ENCODE peak calls at places on chromosome 22, in eight cellular contexts. A is tibial nerve; B is DND-41; U is neuronal stem cell; P is heart left ventricle; D is naive thymus-derived CD4-positive, alpha-beta T cell; T is ovary; Q is CD8-positive, alpha-beta memory T cell. W is an unnamed sample.

GRCh38 chr22:28911777-28912669 is 28.7 kb downstream of the ZNRF3 start:
- DNase-seq in A (no peak), Q (no peak), B (no peak), T (peak; percentile 36), D (no peak), U (no peak), P (no peak), W (no peak)

GRCh38 chr22:23233746-23234408 is 53.6 kb downstream of the BCR start:
- DNase-seq in A (peak; percentile 61), Q (no peak), P (peak; percentile 76), B (no peak), U (no peak), T (no peak), D (no peak), W (no peak)

GRCh38 chr22:19287889-19288288 is 3.6 kb downstream of the CLTCL1 start:
- DNase-seq in U (no peak), A (no peak), T (no peak), P (no peak), D (no peak), B (no peak), Q (no peak), W (no peak)

GRCh38 chr22:48486163-48486957 is 1341.3 kb downstream of the BRD1 start:
- DNase-seq in B (no peak), U (no peak), P (peak; percentile 14), T (no peak), D (no peak), Q (no peak), A (no peak), W (no peak)

GRCh38 chr22:45562537-45563361 is 60.1 kb downstream of the FBLN1 start:
- DNase-seq in A (no peak), B (no peak), T (no peak), D (no peak), U (no peak), P (no peak), Q (no peak), W (no peak)

GRCh38 chr22:33035276-33035863 is 22.8 kb downstream of the SYN3 start:
- DNase-seq in D (no peak), U (no peak), T (no peak), A (no peak), P (no peak), B (no peak), Q (no peak), W (no peak)

GRCh38 chr22:23184764-23185113 is 4.4 kb downstream of the BCR start:
- DNase-seq in B (no peak), U (no peak), D (no peak), T (no peak), P (no peak), Q (no peak), A (no peak), W (no peak)

GRCh38 chr22:32531228-32531627 is 56.6 kb downstream of the FBXO7 start:
- DNase-seq in T (no peak), Q (no peak), A (no peak), B (no peak), D (no peak), P (peak; percentile 48), U (no peak), W (no peak)

GRCh38 chr22:48899523-48900326 is 927.9 kb downstream of the BRD1 start:
- DNase-seq in D (no peak), T (no peak), B (no peak), Q (no peak), A (no peak), U (no peak), P (peak; percentile 17), W (no peak)

GRCh38 chr22:28207281-28208030 is 288.4 kb upstream of the PITPNB start:
- DNase-seq in U (no peak), P (no peak), Q (no peak), T (no peak), A (no peak), B (no peak), D (no peak), W (no peak)

GRCh38 chr22:43854151-43854785 is 8.0 kb downstream of the SULT4A1 start:
- DNase-seq in D (no peak), P (no peak), Q (no peak), T (no peak), U (no peak), B (no peak), A (no peak), W (no peak)

GRCh38 chr22:20585640-20586402 is 78.4 kb downstream of the MED15 start:
- DNase-seq in T (no peak), Q (no peak), U (no peak), D (no peak), P (no peak), B (no peak), A (no peak), W (no peak)

GRCh38 chr22:49026476-49027121 is 801.1 kb downstream of the BRD1 start:
- DNase-seq in D (no peak), Q (no peak), U (no peak), B (no peak), P (peak; percentile 21), A (no peak), T (no peak), W (no peak)

GRCh38 chr22:46788426-46789168 is 26.1 kb downstream of the TBC1D22A start:
- DNase-seq in D (no peak), Q (peak; percentile 17), U (no peak), B (no peak), P (no peak), A (no peak), T (no peak), W (no peak)

DNA sequence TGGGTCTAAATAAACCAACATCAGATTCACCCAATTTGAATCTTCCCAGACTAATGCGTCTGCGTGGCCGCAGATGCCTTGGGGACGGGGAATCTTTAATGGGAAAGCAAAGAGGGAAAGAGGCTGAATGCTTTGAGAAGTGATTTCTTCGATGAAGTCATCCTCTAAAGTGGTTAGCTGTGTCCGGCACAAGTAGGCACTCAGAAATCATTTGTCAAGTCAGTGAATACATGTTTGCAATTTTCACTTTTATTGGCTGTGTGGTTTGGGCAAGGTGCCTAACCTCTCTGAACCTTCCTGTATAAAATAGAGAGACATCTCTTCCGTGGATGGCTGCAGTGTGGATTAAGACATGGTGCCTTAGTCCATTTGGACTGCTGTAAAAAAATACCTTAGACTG is 19.7 kb upstream of the IFT27 start:
- DNase-seq in U (no peak), P (no peak), A (no peak), B (no peak), D (no peak), T (no peak), Q (no peak), W (no peak)
- H3K4me3 ChIP-seq in U (no peak overlapping the region), P (no peak overlapping the region), A (no peak overlapping the region), B (no peak overlapping the region), D (no peak overlapping the region), T (no peak overlapping the region), Q (no peak overlapping the region), W (no peak overlapping the region)

DNA sequence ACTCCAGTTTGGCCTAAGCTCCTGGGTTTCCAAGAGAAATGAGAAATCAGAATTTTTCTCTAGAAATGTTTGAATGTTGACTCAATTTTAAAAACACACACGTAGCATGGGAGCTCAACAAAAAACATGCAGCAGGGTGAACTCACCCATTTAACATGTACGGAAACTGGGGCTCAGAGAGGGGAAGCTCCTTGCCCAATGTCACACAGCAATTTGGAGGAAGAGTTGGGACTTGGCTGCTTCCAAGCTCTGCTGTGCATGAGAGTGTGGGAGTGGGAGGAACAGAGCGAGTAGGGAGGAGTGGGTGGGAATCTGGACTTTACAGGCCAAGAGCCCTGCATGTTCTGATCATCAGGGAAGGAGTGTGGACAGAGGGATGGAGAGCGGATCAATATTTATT is 5.9 kb downstream of the TPST2 start:
- DNase-seq in Q (no peak), B (no peak), U (no peak), P (no peak), T (no peak), D (no peak), A (no peak), W (no peak)
- H3K4me1 ChIP-seq in Q (peaks cover 65% of the 10 kb centered on the region), B (peaks cover 25% of the 10 kb centered on the region), U (peaks cover 8% of the 10 kb centered on the region), P (peaks cover 59% of the 10 kb centered on the region), T (no peaks in the 10 kb centered on the region), D (peaks cover 38% of the 10 kb centered on the region), A (peaks cover 16% of the 10 kb centered on the region), W (peaks cover 27% of the 10 kb centered on the region)

DNA sequence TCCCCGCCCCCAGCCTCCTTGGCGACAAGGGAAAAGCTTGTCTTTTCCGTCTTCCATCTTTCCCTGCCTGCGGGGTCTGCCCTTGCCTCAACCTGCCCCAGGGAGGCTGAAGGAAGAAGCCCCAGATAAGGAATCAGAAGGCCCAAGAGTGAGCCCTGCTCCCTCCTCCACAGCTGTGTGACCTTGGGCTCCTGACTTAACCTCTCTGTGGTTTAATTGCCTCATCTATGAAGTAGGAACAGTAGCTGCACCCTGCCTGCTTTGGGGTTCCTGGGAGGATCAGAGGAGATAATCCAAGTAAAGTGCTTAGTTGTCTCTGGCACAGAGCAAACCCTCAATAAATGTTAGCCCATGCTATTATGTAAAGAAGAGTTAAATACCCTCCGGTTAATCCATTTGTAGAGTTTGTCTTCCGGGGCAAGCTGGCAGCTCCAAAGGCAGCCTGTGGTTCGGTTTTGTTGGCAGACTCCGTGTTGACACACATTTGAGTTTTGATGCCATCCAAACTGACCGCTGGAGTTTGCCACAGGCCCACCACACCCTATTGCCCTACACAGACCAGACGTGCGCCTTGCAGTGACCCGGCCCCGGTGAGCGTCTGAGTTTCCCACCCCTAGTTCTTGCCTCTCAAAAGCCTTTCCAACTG is 25.3 kb downstream of the ELFN2 start:
- DNase-seq in D (no peak), U (no peak), Q (no peak), A (no peak), P (no peak), T (no peak), B (no peak), W (no peak)
- H3K27me3 ChIP-seq in D (no peaks in the 10 kb centered on the region), U (peaks cover 69% of the 10 kb centered on the region), Q (no peaks in the 10 kb centered on the region), A (no peaks in the 10 kb centered on the region), P (no peaks in the 10 kb centered on the region), T (no peaks in the 10 kb centered on the region), B (no peaks in the 10 kb centered on the region), W (no peaks in the 10 kb centered on the region)

GRCh38 chr22:39123811-39124668 is 27.0 kb downstream of the APOBEC3H start:
- DNase-seq in A (no peak), Q (no peak), T (no peak), U (no peak), D (no peak), B (no peak), P (no peak), W (no peak)
- H3K4me3 ChIP-seq in A (no peak overlapping the region), Q (no peak overlapping the region), T (no peak overlapping the region), U (no peak overlapping the region), D (no peak overlapping the region), B (no peak overlapping the region), P (no peak overlapping the region), W (no peak overlapping the region)

GRCh38 chr22:39174498-39175120 is 22.1 kb upstream of the CBX7 start:
- DNase-seq in P (peak; percentile 90), B (peak; percentile 63), D (peak; percentile 58), Q (peak; percentile 65), U (peak; percentile 99), T (peak; percentile 89), A (peak; percentile 77), W (peak; percentile 49)
- H3K4me1 ChIP-seq in P (peaks cover 82% of the 10 kb centered on the region), B (peaks cover 17% of the 10 kb centered on the region), D (peaks cover 39% of the 10 kb centered on the region), Q (peaks cover 65% of the 10 kb centered on the region), U (peaks cover 55% of the 10 kb centered on the region), T (peaks cover 26% of the 10 kb centered on the region), A (peaks cover 64% of the 10 kb centered on the region), W (peaks cover 50% of the 10 kb centered on the region)